ENCODE peak calls at places on chromosomes 4 and X, in seven cellular contexts. S is psoas muscle, E is HCT116, O is Peyer's patch, U is IMR-90, X is hepatocyte, Q is upper lobe of left lung. N is an unnamed sample. For H3K4me1, the result is how much of the 10 kb centered on the place peaks cover.

GRCh38 chr4:121182296-121182695 is 18.2 kb upstream of the TNIP3 start:
- DNase-seq in U (peak), E (no peak), Q (no peak), X (no peak), O (no peak), S (no peak), N (no peak)

GRCh38 chrX:12954981-12955380 is 19.9 kb upstream of the TMSB4X start:
- DNase-seq in U (no peak), X (no peak), S (no peak), O (no peak), Q (no peak), E (no peak), N (no peak)

GRCh38 chr4:40492747-40493146 is 136.9 kb downstream of the RBM47 start:
- DNase-seq in Q (no peak), E (no peak), U (no peak), X (no peak), S (no peak), O (no peak), N (no peak)

GRCh38 chrX:135000516-135000915 is 9.7 kb downstream of the SMIM10 start:
- DNase-seq in X (no peak), O (no peak), U (peak), E (no peak), S (no peak), Q (no peak), N (no peak)

GRCh38 chr4:139167774-139168444 is 9.1 kb downstream of the ELF2 start:
- DNase-seq in Q (no peak), U (peak), O (no peak), E (peak), S (no peak), X (peak), N (no peak)

GRCh38 chr4:140233811-140234696 is 80.1 kb upstream of the MAML3 start:
- DNase-seq in Q (no peak), U (peak), S (no peak), X (peak), E (no peak), O (no peak), N (no peak)

GRCh38 chrX:110964761-110965160 is 131.2 kb upstream of the PAK3 start:
- DNase-seq in U (no peak), X (no peak), Q (no peak), E (no peak), O (no peak), S (no peak), N (no peak)

GRCh38 chrX:119398974-119399771 is at the start of gene SLC25A43:
- DNase-seq in E (no peak), X (peak), Q (peak), S (peak), O (peak), U (no peak), N (no peak)

GRCh38 chrX:51459125-51459524 is 37.3 kb downstream of the NUDT11 start:
- DNase-seq in O (no peak), X (peak), U (peak), S (no peak), Q (no peak), E (peak), N (no peak)

GRCh38 chrX:48904626-48905025 is 6.8 kb downstream of the SLC35A2 start:
- DNase-seq in O (no peak), U (no peak), S (no peak), E (no peak), Q (no peak), X (no peak), N (no peak)

GRCh38 chr4:153971878-153972277 is 183.0 kb upstream of the SFRP2 start:
- DNase-seq in E (no peak), X (no peak), S (no peak), O (no peak), Q (no peak), U (no peak), N (no peak)

GRCh38 chr4:108744307-108744706 is 18.5 kb downstream of the ETNPPL start:
- DNase-seq in O (no peak), U (no peak), S (no peak), X (no peak), E (no peak), Q (no peak), N (no peak)

GRCh38 chr4:108751321-108751720 is 11.5 kb downstream of the ETNPPL start:
- DNase-seq in S (no peak), O (no peak), U (no peak), X (no peak), Q (no peak), E (no peak), N (no peak)

GRCh38 chr4:108754327-108754726 is 8.5 kb downstream of the ETNPPL start:
- DNase-seq in U (no peak), X (no peak), Q (no peak), O (no peak), E (no peak), S (no peak), N (no peak)

DNA sequence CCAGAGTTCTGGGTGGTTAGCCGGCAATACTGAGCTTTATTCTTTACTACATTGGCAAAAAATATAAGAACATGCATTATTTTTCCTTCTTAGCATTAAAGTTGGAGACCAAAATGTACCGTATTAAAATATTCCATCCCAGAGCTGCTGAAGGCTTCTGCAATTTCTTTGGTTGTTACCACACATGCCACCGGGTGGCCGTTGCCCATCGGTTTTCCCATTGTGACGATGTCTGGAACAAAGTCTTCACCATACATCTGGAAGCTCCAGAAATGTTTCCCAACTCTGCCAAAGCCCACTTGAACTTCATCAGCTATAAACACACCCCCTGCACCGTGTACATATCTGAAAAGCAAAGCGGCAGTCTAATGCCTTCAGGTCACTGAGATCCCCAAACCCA is 13.7 kb downstream of the ETNPPL start:
- DNase-seq in Q (no peak), S (no peak), E (no peak), U (no peak), O (no peak), X (no peak), N (no peak)
- TF ChIP-seq CTCF in Q (no peak), S (no peak), E (no peak), U (no peak), O (no peak), X (no peak), N (no peak)

GRCh38 chr4:122958505-122958904 is 36.1 kb upstream of the NUDT6 start:
- DNase-seq in S (no peak), Q (no peak), X (no peak), O (no peak), E (no peak), U (no peak), N (no peak)

GRCh38 chr4:122953924-122954323 is 31.5 kb upstream of the NUDT6 start:
- DNase-seq in E (no peak), Q (no peak), O (no peak), U (no peak), S (no peak), X (no peak), N (no peak)

GRCh38 chr4:122960298-122960985 is 38.0 kb upstream of the NUDT6 start:
- DNase-seq in U (peak), S (no peak), E (no peak), Q (no peak), O (no peak), X (no peak), N (no peak)

GRCh38 chr4:122963222-122963621 is 40.8 kb upstream of the NUDT6 start:
- DNase-seq in E (no peak), U (peak), S (no peak), X (no peak), O (no peak), Q (no peak), N (no peak)

DNA sequence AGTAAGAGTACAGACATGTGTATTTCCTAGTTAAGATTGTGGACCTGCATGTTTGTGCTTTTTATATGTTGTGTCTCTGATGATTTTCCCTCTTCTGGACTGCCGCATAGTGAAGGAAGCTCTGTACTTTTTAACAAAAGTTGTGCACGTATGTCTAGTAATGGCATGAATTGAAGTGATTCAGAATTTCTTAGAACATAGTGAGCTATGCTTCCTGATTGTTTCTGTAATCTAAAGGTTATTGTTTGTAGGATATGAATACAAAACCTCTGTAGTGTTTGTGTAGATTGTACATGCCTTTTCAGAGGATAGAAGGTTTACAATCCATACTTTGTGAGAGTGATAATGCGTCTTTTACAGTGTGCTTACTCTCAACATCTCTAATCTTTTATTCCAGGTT is 37.0 kb upstream of the NUDT6 start:
- DNase-seq in Q (no peak), S (no peak), X (no peak), E (no peak), U (no peak), O (no peak), N (no peak)
- H3K4me1 ChIP-seq in Q (under half), S (under half), X (under half), E (under half), U (under half), O (under half), N (under half)

DNA sequence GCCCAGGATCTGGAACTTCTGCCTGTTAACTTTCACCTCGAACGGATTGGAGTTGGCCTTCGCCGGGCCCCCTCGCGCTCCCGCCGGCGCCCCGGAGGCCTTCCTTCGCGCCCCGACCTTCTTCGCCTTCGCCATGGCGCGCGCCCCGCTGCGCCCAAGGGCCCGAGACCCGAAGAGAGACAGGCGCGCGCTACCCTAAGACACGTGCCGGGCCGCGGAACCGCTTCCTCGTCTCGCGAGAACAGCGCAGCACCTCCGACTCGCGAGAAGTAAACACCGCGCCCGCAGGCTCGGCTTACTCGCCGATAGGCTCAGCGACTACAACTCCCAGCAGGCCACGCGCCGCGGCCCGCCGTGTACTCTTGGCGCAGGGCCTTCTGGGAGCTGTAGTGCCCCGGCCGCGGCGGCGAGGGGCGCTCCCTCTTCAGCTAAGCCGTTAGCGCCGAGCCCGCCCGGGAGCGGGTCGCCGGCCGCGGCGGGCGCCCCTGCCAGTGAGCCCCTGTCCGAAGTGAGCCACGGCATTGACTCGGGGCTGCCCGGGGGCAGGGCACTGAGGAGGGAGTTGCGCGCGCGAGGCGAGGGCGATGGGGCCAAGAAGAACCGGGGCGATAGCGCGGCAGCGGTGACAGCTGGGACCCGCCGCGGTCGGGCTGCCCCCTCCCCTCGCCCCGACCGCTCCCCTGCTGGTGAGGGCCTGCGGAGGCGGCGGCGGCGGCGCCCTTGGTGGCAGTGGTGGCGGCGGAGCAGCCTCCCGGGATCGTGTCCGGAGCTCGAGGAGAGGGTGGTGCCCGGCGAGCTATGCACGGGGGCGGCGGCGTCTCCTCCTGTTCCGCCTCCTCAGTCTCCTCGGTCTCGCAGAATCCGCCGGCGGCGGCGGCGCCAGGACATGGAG is at the start of the genes GRK4 and NOP14:
- DNase-seq in Q (peak), U (peak), S (peak), X (peak), E (peak), O (peak), N (peak)
- TF ChIP-seq CTCF in Q (peak), U (peak), S (peak), X (peak), E (no peak), O (peak), N (peak)

DNA sequence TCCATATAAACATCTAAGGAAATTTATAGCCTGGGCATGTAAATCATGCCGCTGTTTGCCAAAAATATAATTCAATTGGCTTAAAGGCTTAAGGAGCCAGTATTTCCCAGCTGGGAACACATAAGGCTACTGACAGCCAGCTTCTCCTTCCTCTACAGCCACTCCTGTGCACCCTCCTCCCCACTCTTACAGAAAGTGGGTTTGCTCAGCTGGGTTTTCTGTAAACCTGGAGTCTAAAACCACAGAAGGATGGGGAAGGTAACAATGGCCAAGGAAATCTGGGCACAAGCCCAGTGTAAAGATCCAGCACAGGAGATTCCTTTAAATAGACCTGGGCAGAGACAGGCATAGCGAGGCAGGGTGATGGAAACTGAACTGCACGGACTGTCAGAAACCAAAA is 18.5 kb downstream of the ACSL1 start:
- DNase-seq in E (no peak), X (no peak), Q (no peak), O (peak), S (no peak), U (no peak), N (no peak)
- H3K4me1 ChIP-seq in E (under half), X (under half), Q (half or more), O (under half), S (half or more), U (under half), N (under half)

GRCh38 chrX:43467608-43468234 is 188.4 kb upstream of the MAOA start:
- DNase-seq in O (no peak), X (no peak), Q (peak), E (no peak), S (no peak), U (no peak), N (no peak)
- TF ChIP-seq CTCF in O (no peak), X (no peak), Q (no peak), E (no peak), S (no peak), U (no peak), N (no peak)

GRCh38 chr4:52939325-52939724 is 77.2 kb downstream of the RASL11B start:
- DNase-seq in S (no peak), E (no peak), Q (no peak), O (no peak), U (peak), X (no peak), N (no peak)

GRCh38 chr4:52936729-52937128 is 74.6 kb downstream of the RASL11B start:
- DNase-seq in O (no peak), X (no peak), S (no peak), U (no peak), E (no peak), Q (no peak), N (no peak)

GRCh38 chr4:52939739-52940138 is 77.6 kb downstream of the RASL11B start:
- DNase-seq in O (no peak), S (no peak), U (no peak), X (no peak), Q (no peak), E (no peak), N (no peak)

GRCh38 chr4:52935317-52935716 is 73.2 kb downstream of the RASL11B start:
- DNase-seq in E (no peak), S (no peak), U (no peak), X (no peak), O (no peak), Q (no peak), N (no peak)

GRCh38 chr4:52937829-52938228 is 75.7 kb downstream of the RASL11B start:
- DNase-seq in E (no peak), U (no peak), S (no peak), Q (no peak), O (no peak), X (no peak), N (no peak)
- H3K4me1 ChIP-seq in E (under half), U (under half), S (under half), Q (under half), O (under half), X (under half), N (under half)

DNA sequence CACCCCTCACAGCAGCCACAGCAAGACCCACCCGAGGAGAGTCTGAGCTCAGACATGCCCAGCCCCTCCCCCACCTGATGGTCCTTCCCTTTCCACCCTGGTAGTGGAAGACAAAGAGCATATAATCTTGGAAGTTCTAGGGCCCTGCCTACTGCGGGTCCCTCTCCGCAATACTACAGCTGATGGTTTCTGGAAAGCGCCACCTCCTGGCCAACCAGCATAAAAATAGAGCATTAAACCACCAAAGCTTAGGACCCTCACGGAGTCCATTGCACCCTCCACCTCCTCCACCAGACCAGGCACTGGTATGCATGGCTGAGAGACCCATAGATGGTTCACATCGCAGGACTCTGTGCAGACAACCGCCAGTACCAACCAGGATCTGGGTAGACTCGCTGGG is 78.2 kb downstream of the SH3BGRL start:
- DNase-seq in S (no peak), E (no peak), U (no peak), X (no peak), Q (no peak), O (no peak), N (no peak)
- TF ChIP-seq CTCF in S (no peak), E (no peak), U (peak), X (no peak), Q (no peak), O (no peak), N (no peak)

GRCh38 chr4:143358419-143358818 is 21.7 kb downstream of the GAB1 start:
- DNase-seq in E (no peak), S (no peak), U (no peak), X (no peak), Q (no peak), O (no peak), N (no peak)

GRCh38 chr4:143362392-143363046 is 25.8 kb downstream of the GAB1 start:
- DNase-seq in Q (no peak), U (no peak), E (no peak), X (no peak), O (no peak), S (no peak), N (no peak)

GRCh38 chr4:143359794-143360193 is 23.1 kb downstream of the GAB1 start:
- DNase-seq in Q (no peak), S (no peak), E (no peak), U (no peak), O (no peak), X (no peak), N (no peak)

GRCh38 chr4:143358923-143359694 is 22.4 kb downstream of the GAB1 start:
- DNase-seq in X (peak), S (no peak), E (no peak), Q (no peak), O (peak), U (peak), N (no peak)

DNA sequence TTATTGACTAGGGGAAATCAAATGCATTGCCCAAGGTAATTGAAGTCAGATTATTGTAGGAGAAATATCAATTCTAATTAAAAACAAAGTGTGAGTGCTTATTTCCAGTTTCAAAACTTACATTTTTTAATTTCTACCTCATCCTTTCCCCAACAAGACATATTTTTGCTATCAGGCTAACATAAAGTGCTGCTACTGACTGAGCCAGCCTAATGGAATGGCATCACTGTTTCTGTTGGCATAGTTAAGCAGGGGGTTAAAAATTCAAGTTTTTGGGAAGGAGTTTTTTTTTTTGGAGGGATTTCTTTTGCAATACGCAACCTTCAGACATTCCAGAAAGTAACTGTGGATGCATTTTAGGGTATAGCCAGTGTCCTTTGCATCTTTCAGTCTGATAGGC is 24.2 kb downstream of the GAB1 start:
- DNase-seq in O (no peak), U (no peak), X (no peak), E (no peak), Q (no peak), S (no peak), N (no peak)
- H3K4me1 ChIP-seq in O (under half), U (under half), X (half or more), E (under half), Q (half or more), S (half or more), N (under half)

GRCh38 chr4:19786616-19787015 is 465.1 kb upstream of the SLIT2 start:
- DNase-seq in E (no peak), O (no peak), Q (no peak), U (no peak), X (no peak), S (no peak), N (no peak)

GRCh38 chr4:19791422-19792113 is 460.1 kb upstream of the SLIT2 start:
- DNase-seq in X (no peak), O (no peak), E (no peak), Q (no peak), S (no peak), U (peak), N (no peak)
- TF ChIP-seq CTCF in X (no peak), O (no peak), E (no peak), Q (no peak), S (no peak), U (peak), N (no peak)